ENCODE peak calls at places on chromosomes 12 and 14, in seven cellular contexts. One of them, this sample, is unnamed.

GRCh38 chr14:31965735-31966598 is 111.1 kb upstream of the ARHGAP5 start:
- DNase-seq in bronchial epithelial cell: peak
- DNase-seq in SW 1271: no peak
- DNase-seq in HCEC 1CT: no peak
- DNase-seq in ELR: no peak
- DNase-seq in T-cell: no peak
- DNase-seq in iPS-NIHi11: no peak
- DNase-seq in this sample: no peak

GRCh38 chr14:27712364-27712763 is 1054.2 kb upstream of the FOXG1 start:
- DNase-seq in T-cell: no peak
- DNase-seq in iPS-NIHi11: no peak
- DNase-seq in SW 1271: no peak
- DNase-seq in bronchial epithelial cell: no peak
- DNase-seq in ELR: no peak
- DNase-seq in HCEC 1CT: no peak
- DNase-seq in this sample: no peak

GRCh38 chr12:47772094-47772660 is 861 bp upstream of the SLC48A1 start:
- DNase-seq in iPS-NIHi11: no peak
- DNase-seq in T-cell: no peak
- DNase-seq in ELR: no peak
- DNase-seq in SW 1271: no peak
- DNase-seq in HCEC 1CT: no peak
- DNase-seq in bronchial epithelial cell: no peak
- DNase-seq in this sample: no peak

GRCh38 chr14:88281447-88281846 is 41.6 kb downstream of the KCNK10 start:
- DNase-seq in ELR: no peak
- DNase-seq in bronchial epithelial cell: peak
- DNase-seq in SW 1271: no peak
- DNase-seq in HCEC 1CT: no peak
- DNase-seq in iPS-NIHi11: no peak
- DNase-seq in T-cell: no peak
- DNase-seq in this sample: no peak

GRCh38 chr12:89706551-89707348 is 1.9 kb downstream of the ATP2B1 start:
- DNase-seq in HCEC 1CT: peak
- DNase-seq in iPS-NIHi11: peak
- DNase-seq in bronchial epithelial cell: peak
- DNase-seq in T-cell: no peak
- DNase-seq in SW 1271: no peak
- DNase-seq in ELR: peak
- DNase-seq in this sample: no peak

GRCh38 chr12:108196921-108197320 is 67.8 kb downstream of the WSCD2 start:
- DNase-seq in HCEC 1CT: no peak
- DNase-seq in SW 1271: no peak
- DNase-seq in iPS-NIHi11: no peak
- DNase-seq in T-cell: no peak
- DNase-seq in bronchial epithelial cell: no peak
- DNase-seq in ELR: no peak
- DNase-seq in this sample: no peak

GRCh38 chr14:53444677-53445312 is 291.7 kb upstream of the DDHD1 start:
- DNase-seq in HCEC 1CT: no peak
- DNase-seq in T-cell: no peak
- DNase-seq in SW 1271: no peak
- DNase-seq in bronchial epithelial cell: peak
- DNase-seq in iPS-NIHi11: no peak
- DNase-seq in ELR: peak
- DNase-seq in this sample: no peak

GRCh38 chr12:106255952-106256351 is 8.1 kb upstream of the CKAP4 start:
- DNase-seq in HCEC 1CT: no peak
- DNase-seq in iPS-NIHi11: no peak
- DNase-seq in T-cell: no peak
- DNase-seq in SW 1271: no peak
- DNase-seq in ELR: no peak
- DNase-seq in bronchial epithelial cell: no peak
- DNase-seq in this sample: no peak

GRCh38 chr12:111404362-111405148 is 1.2 kb upstream of the SH2B3 start:
- DNase-seq in SW 1271: no peak
- DNase-seq in ELR: peak
- DNase-seq in iPS-NIHi11: no peak
- DNase-seq in HCEC 1CT: peak
- DNase-seq in T-cell: no peak
- DNase-seq in bronchial epithelial cell: no peak
- DNase-seq in this sample: no peak

GRCh38 chr12:40622246-40622838 is 69.9 kb upstream of the CNTN1 start:
- DNase-seq in T-cell: no peak
- DNase-seq in HCEC 1CT: peak
- DNase-seq in SW 1271: no peak
- DNase-seq in ELR: peak
- DNase-seq in iPS-NIHi11: peak
- DNase-seq in bronchial epithelial cell: peak
- DNase-seq in this sample: peak

GRCh38 chr12:3231399-3231876 is 154.3 kb downstream of the TSPAN9 start:
- DNase-seq in iPS-NIHi11: peak
- DNase-seq in T-cell: no peak
- DNase-seq in SW 1271: no peak
- DNase-seq in HCEC 1CT: no peak
- DNase-seq in ELR: no peak
- DNase-seq in bronchial epithelial cell: no peak
- DNase-seq in this sample: no peak

GRCh38 chr12:82745062-82745461 is 58.4 kb downstream of the TMTC2 start:
- DNase-seq in ELR: no peak
- DNase-seq in HCEC 1CT: no peak
- DNase-seq in T-cell: no peak
- DNase-seq in SW 1271: no peak
- DNase-seq in iPS-NIHi11: no peak
- DNase-seq in bronchial epithelial cell: no peak
- DNase-seq in this sample: no peak

GRCh38 chr14:61179061-61179675 is 102.0 kb downstream of the TMEM30B start:
- DNase-seq in T-cell: no peak
- DNase-seq in HCEC 1CT: peak
- DNase-seq in bronchial epithelial cell: peak
- DNase-seq in ELR: peak
- DNase-seq in SW 1271: no peak
- DNase-seq in iPS-NIHi11: no peak
- DNase-seq in this sample: no peak

GRCh38 chr14:94213021-94213420 is 38.9 kb downstream of the PPP4R4 start:
- DNase-seq in ELR: peak
- DNase-seq in iPS-NIHi11: no peak
- DNase-seq in SW 1271: peak
- DNase-seq in bronchial epithelial cell: peak
- DNase-seq in HCEC 1CT: peak
- DNase-seq in T-cell: no peak
- DNase-seq in this sample: peak

GRCh38 chr12:96266238-96266637 is 72.1 kb downstream of the ELK3 start:
- DNase-seq in SW 1271: no peak
- DNase-seq in HCEC 1CT: no peak
- DNase-seq in iPS-NIHi11: no peak
- DNase-seq in bronchial epithelial cell: no peak
- DNase-seq in T-cell: no peak
- DNase-seq in ELR: no peak
- DNase-seq in this sample: no peak